ENCODE peak calls at places on chromosomes 13 and 19, in four cellular contexts. N is cardiac muscle cell; U is CD4-positive, alpha-beta memory T cell; V is IMR-90. E is an unnamed sample.

GRCh38 chr13:91203430-91203829 is 144.1 kb upstream of the MIR17HG start:
- DNase-seq in V (no peak), N (no peak), U (no peak), E (no peak)

GRCh38 chr13:30421093-30422055 is 919 bp upstream of the UBE2L5 start:
- DNase-seq in U (peak; percentile 16), N (peak; percentile 87), V (peak; percentile 80), E (peak; percentile 91)

GRCh38 chr13:21321269-21321668 is 137.8 kb downstream of the ZDHHC20 start:
- DNase-seq in N (no peak), V (no peak), U (no peak), E (no peak)

GRCh38 chr13:33434676-33435075 is 149.1 kb upstream of the STARD13 start:
- DNase-seq in U (no peak), V (no peak), N (no peak), E (no peak)

GRCh38 chr13:113964251-113964995 is 9.5 kb downstream of the C13orf46 start:
- DNase-seq in V (no peak), N (no peak), U (no peak), E (no peak)

GRCh38 chr19:19171821-19172532 is 1.9 kb upstream of the MEF2B start:
- DNase-seq in N (no peak), V (peak; percentile 78), U (no peak), E (no peak)

GRCh38 chr19:38057954-38058690 is 151.1 kb downstream of the SIPA1L3 start:
- DNase-seq in N (no peak), U (no peak), V (no peak), E (no peak)

GRCh38 chr13:75485286-75486062 is 3.5 kb upstream of the TBC1D4 start:
- DNase-seq in U (no peak), V (peak; percentile 61), N (no peak), E (no peak)

GRCh38 chr19:58274771-58275199 is 4.0 kb upstream of the ZNF8 start:
- DNase-seq in V (peak; percentile 35), N (no peak), U (no peak), E (no peak)

DNA sequence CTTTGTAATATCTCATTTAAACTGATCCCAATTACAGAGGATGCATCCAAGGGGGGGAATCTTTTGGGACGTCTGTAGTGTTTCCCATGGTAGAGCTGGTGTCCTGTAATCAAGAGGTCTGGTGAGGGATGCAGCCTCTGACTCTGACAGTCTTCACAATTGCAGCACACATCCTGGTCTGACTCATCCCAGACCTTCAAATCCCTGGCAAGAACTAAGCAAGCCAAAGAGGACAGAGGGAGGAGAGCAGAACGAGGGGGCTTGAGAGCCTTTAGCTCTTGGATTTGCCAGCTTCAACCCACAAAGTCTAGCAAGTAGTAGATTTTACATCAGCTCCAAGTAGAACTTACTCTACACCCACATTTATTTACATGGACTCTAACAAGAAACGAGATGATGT is 17.3 kb upstream of the FCGBP start:
- DNase-seq in N (no peak), U (no peak), V (peak; percentile 61), E (no peak)
- H3K4me1 ChIP-seq in N (no peaks in the 10 kb centered on the region), U (peaks cover 83% of the 10 kb centered on the region), V (no peaks in the 10 kb centered on the region), E (no peaks in the 10 kb centered on the region)

DNA sequence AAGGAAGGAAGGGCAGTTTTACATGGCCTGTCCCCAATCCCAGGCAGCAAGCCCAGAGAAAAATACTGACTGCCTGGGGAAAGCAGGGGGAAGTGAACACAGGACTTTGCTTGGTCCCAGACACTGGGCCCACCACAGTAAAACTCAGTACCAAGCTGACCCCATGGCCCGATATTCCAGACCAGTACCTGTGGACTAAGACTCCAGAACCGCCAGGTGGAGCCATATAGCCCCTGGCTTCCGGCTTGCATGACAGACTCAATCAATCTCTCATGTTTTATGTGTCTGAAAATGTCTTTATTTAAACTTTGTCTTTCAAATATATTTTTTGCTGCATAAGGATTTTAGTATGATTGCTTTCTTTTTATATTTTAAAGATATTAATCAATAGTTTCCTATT is 767.9 kb upstream of the SLITRK6 start:
- DNase-seq in U (no peak), N (peak; percentile 6), V (no peak), E (no peak)
- H3K4me1 ChIP-seq in U (no peaks in the 10 kb centered on the region), N (no peaks in the 10 kb centered on the region), V (no peaks in the 10 kb centered on the region), E (no peaks in the 10 kb centered on the region)

GRCh38 chr13:110349239-110349638 is 42.2 kb downstream of the COL4A2 start:
- DNase-seq in V (no peak), U (no peak), N (no peak), E (peak; percentile 55)

GRCh38 chr13:110348309-110348625 is 41.2 kb downstream of the COL4A2 start:
- DNase-seq in V (no peak), N (no peak), U (no peak), E (no peak)

GRCh38 chr13:110347535-110348308 is 40.6 kb downstream of the COL4A2 start:
- DNase-seq in V (peak; percentile 90), N (no peak), U (no peak), E (peak; percentile 92)

GRCh38 chr13:110347088-110347487 is 40.0 kb downstream of the COL4A2 start:
- DNase-seq in U (no peak), N (no peak), V (no peak), E (no peak)

GRCh38 chr13:110348751-110349150 is 41.7 kb downstream of the COL4A2 start:
- DNase-seq in U (no peak), V (no peak), N (no peak), E (no peak)
- H3K4me1 ChIP-seq in U (no peaks in the 10 kb centered on the region), V (peaks cover 23% of the 10 kb centered on the region), N (peaks cover 16% of the 10 kb centered on the region), E (peaks cover 6% of the 10 kb centered on the region)

DNA sequence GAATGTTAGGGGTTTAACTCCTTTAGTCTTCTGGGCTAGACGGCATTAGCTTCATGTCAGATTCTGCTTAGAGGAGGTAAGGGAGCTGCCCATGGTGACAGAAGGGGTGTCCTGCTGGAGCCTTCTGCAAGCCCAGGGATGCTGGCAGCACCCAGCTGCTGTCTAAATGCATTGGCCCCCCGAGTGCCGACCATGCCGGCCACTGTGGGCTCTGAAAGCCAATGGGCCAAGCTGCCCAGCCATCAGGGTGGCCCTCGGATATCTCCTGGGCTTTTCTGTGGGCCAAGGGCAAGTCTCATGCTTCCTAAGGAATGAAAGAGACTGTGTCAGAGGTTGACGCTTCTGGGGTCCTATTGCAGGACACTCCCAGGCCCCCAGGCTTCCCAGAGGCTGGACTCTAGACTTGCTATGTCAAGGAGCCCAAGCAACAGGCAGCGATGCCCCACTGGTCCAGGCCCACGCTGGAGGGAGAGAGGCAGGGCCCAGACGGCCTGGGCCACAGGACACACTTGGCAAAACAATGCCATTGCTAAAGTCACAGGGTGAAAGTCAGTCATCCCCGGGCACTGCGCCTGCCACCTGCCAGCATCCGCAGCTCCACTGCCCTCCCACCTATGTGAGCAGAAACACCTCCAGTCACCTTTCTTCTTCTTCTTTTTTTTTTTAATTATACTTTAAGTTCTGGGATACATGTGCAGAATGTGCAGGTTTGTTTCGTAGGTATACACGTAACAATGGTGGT is 160.2 kb upstream of the GPR12 start:
- DNase-seq in N (no peak), V (no peak), U (no peak), E (no peak)
- H3K4me1 ChIP-seq in N (peaks cover 7% of the 10 kb centered on the region), V (no peaks in the 10 kb centered on the region), U (no peaks in the 10 kb centered on the region), E (no peaks in the 10 kb centered on the region)

GRCh38 chr19:53875602-53876340 is 6.2 kb upstream of the PRKCG start:
- DNase-seq in N (no peak), V (no peak), U (no peak), E (no peak)

GRCh38 chr19:53874384-53874995 is 6.8 kb downstream of the MYADM start:
- DNase-seq in U (peak; percentile 42), N (no peak), V (no peak), E (no peak)

GRCh38 chr19:53871448-53871847 is 3.8 kb downstream of the MYADM start:
- DNase-seq in N (no peak), V (no peak), U (peak; percentile 26), E (no peak)

GRCh38 chr19:53872762-53873161 is 5.1 kb downstream of the MYADM start:
- DNase-seq in U (no peak), V (no peak), N (no peak), E (no peak)

DNA sequence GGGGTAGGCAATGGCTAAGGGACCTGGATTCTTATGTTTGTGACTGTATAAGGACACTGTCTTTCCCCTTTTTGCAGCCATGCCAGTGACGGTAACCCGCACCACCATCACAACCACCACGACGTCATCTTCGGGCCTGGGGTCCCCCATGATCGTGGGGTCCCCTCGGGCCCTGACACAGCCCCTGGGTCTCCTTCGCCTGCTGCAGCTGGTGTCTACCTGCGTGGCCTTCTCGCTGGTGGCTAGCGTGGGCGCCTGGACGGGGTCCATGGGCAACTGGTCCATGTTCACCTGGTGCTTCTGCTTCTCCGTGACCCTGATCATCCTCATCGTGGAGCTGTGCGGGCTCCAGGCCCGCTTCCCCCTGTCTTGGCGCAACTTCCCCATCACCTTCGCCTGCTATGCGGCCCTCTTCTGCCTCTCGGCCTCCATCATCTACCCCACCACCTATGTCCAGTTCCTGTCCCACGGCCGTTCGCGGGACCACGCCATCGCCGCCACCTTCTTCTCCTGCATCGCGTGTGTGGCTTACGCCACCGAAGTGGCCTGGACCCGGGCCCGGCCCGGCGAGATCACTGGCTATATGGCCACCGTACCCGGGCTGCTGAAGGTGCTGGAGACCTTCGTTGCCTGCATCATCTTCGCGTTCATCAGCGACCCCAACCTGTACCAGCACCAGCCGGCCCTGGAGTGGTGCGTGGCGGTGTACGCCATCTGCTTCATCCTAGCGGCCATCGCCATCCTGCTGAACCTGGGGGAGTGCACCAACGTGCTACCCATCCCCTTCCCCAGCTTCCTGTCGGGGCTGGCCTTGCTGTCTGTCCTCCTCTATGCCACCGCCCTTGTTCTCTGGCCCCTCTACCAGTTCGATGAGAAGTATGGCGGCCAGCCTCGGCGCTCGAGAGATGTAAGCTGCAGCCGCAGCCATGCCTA is 6.0 kb downstream of the MYADM start:
- DNase-seq in V (no peak), U (peak; percentile 18), N (no peak), E (no peak)
- H3K4me1 ChIP-seq in V (peaks cover under 1% of the 10 kb centered on the region), U (peaks cover 56% of the 10 kb centered on the region), N (no peaks in the 10 kb centered on the region), E (peaks cover 38% of the 10 kb centered on the region)

DNA sequence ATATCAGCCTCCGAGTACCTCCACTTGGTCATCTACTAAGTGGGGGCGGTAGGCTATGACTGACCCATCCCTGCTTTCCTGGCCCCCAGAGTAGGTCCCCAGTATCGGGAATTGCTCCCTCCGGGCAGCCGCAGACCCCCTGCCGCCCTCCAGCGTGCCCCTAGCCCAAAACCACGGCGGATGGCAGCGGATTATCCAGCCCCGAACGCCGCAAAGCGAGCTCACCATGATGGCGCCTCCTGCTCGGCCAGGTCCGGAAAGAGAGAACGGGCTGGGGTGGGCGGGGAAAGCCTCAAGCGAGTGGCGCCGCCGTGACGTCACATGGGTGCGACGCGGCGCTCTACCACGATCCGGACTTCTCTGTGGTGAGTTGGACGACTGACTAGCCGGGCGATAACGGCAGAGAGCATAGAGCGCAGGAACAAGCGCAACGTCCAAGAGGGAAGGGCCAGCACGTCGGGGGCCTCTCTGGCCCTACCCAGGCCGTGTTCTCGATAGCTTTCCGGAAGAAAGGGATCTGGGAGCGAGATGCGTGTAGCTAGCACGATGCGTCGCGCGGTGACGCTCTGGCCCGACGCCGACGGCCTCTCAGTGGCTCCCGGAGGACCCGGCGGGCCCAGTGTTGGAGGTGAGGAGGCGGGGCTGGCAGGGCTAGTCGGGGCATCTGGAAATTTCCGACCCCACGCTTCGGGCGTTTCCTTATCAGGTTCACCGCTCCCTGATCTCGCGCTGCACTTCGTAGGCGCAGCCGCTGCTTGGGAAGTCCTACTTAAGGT is at the start of the genes RPL18 and SPHK2:
- DNase-seq in N (peak; percentile 99), V (peak; percentile 100), U (peak; percentile 97), E (peak; percentile 98)
- H3K4me1 ChIP-seq in N (peaks cover 15% of the 10 kb centered on the region), V (peaks cover 12% of the 10 kb centered on the region), U (peaks cover 50% of the 10 kb centered on the region), E (peaks cover 63% of the 10 kb centered on the region)

DNA sequence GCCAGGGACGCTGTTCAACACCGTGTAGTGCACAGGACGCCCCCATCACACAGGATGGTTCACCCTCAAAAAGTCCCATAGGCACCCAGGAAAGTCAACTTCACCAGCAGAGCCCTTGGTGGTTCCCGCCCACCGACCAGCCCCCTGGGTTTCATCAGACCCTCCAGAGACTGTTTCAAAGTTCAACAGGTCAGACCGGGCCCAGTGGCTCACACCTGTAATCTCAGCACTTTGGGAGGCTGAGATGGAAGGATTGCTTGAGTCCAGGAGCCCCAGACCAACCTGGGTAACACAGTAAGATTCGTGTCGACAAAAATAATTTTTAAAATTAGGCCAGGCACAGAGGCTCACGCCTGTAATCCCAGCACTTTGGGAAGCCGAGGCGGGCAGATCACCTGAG is 61.0 kb downstream of the MYO9B start:
- DNase-seq in U (no peak), V (no peak), N (no peak), E (no peak)
- H3K4me1 ChIP-seq in U (no peaks in the 10 kb centered on the region), V (peaks cover 11% of the 10 kb centered on the region), N (peaks cover 17% of the 10 kb centered on the region), E (peaks cover 13% of the 10 kb centered on the region)

E was measured in tibial artery.